ENCODE peak calls at places on chromosomes 4 and X, in eight cellular contexts. One of them, this sample, is unnamed.

GRCh38 chrX:125680366-125680765 is 360.7 kb downstream of the TEX13C start:
- DNase-seq in stimulated activated CD4-positive, alpha-beta T cell treated with anti-CD3 and anti-CD28 coated beads, TNF-alpha, amount 100 ng/mL, for 24 hours: no peak
- DNase-seq in activated T-helper 1 cell treated with Interleukin-2 at 50 U/mL for 16 hours: no peak
- DNase-seq in activated B cell treated with CpG ODN at 0.5 μM for 24 hours: no peak
- DNase-seq in activated naive CD4-positive, alpha-beta T cell treated with Interleukin-2 at 50 U/mL for 16 hours: no peak
- DNase-seq in left kidney: no peak
- DNase-seq in iPS-NIHi11: no peak
- DNase-seq in nucleus accumbens: no peak
- DNase-seq in this sample: no peak

GRCh38 chr4:108166441-108167315 is 2.1 kb downstream of the LEF1 start:
- DNase-seq in stimulated activated CD4-positive, alpha-beta T cell treated with anti-CD3 and anti-CD28 coated beads, TNF-alpha, amount 100 ng/mL, for 24 hours: no peak
- DNase-seq in activated T-helper 1 cell treated with Interleukin-2 at 50 U/mL for 16 hours: no peak
- DNase-seq in activated B cell treated with CpG ODN at 0.5 μM for 24 hours: peak
- DNase-seq in activated naive CD4-positive, alpha-beta T cell treated with Interleukin-2 at 50 U/mL for 16 hours: peak
- DNase-seq in left kidney: peak
- DNase-seq in iPS-NIHi11: peak
- DNase-seq in nucleus accumbens: no peak
- DNase-seq in this sample: peak

GRCh38 chr4:76989391-76990061 is 40.0 kb downstream of the SEPTIN11 start:
- DNase-seq in stimulated activated CD4-positive, alpha-beta T cell treated with anti-CD3 and anti-CD28 coated beads, TNF-alpha, amount 100 ng/mL, for 24 hours: no peak
- DNase-seq in activated T-helper 1 cell treated with Interleukin-2 at 50 U/mL for 16 hours: peak
- DNase-seq in activated B cell treated with CpG ODN at 0.5 μM for 24 hours: no peak
- DNase-seq in activated naive CD4-positive, alpha-beta T cell treated with Interleukin-2 at 50 U/mL for 16 hours: peak
- DNase-seq in left kidney: no peak
- DNase-seq in iPS-NIHi11: no peak
- DNase-seq in nucleus accumbens: no peak
- DNase-seq in this sample: no peak

GRCh38 chr4:79248610-79249009 is 77.3 kb downstream of the NAA11 start:
- DNase-seq in stimulated activated CD4-positive, alpha-beta T cell treated with anti-CD3 and anti-CD28 coated beads, TNF-alpha, amount 100 ng/mL, for 24 hours: no peak
- DNase-seq in activated T-helper 1 cell treated with Interleukin-2 at 50 U/mL for 16 hours: no peak
- DNase-seq in activated B cell treated with CpG ODN at 0.5 μM for 24 hours: no peak
- DNase-seq in activated naive CD4-positive, alpha-beta T cell treated with Interleukin-2 at 50 U/mL for 16 hours: no peak
- DNase-seq in left kidney: no peak
- DNase-seq in iPS-NIHi11: no peak
- DNase-seq in nucleus accumbens: no peak
- DNase-seq in this sample: no peak

GRCh38 chr4:140044314-140044991 is 109.5 kb downstream of the MAML3 start:
- DNase-seq in stimulated activated CD4-positive, alpha-beta T cell treated with anti-CD3 and anti-CD28 coated beads, TNF-alpha, amount 100 ng/mL, for 24 hours: no peak
- DNase-seq in activated T-helper 1 cell treated with Interleukin-2 at 50 U/mL for 16 hours: no peak
- DNase-seq in activated B cell treated with CpG ODN at 0.5 μM for 24 hours: no peak
- DNase-seq in activated naive CD4-positive, alpha-beta T cell treated with Interleukin-2 at 50 U/mL for 16 hours: no peak
- DNase-seq in left kidney: peak
- DNase-seq in iPS-NIHi11: no peak
- DNase-seq in nucleus accumbens: no peak
- DNase-seq in this sample: no peak

GRCh38 chr4:127509155-127509554 is 123.6 kb upstream of the INTU start:
- DNase-seq in stimulated activated CD4-positive, alpha-beta T cell treated with anti-CD3 and anti-CD28 coated beads, TNF-alpha, amount 100 ng/mL, for 24 hours: no peak
- DNase-seq in activated T-helper 1 cell treated with Interleukin-2 at 50 U/mL for 16 hours: no peak
- DNase-seq in activated B cell treated with CpG ODN at 0.5 μM for 24 hours: no peak
- DNase-seq in activated naive CD4-positive, alpha-beta T cell treated with Interleukin-2 at 50 U/mL for 16 hours: no peak
- DNase-seq in left kidney: no peak
- DNase-seq in iPS-NIHi11: no peak
- DNase-seq in nucleus accumbens: no peak
- DNase-seq in this sample: no peak

GRCh38 chrX:47958943-47959342 is 44.8 kb downstream of the ZNF182 start:
- DNase-seq in stimulated activated CD4-positive, alpha-beta T cell treated with anti-CD3 and anti-CD28 coated beads, TNF-alpha, amount 100 ng/mL, for 24 hours: no peak
- DNase-seq in activated T-helper 1 cell treated with Interleukin-2 at 50 U/mL for 16 hours: no peak
- DNase-seq in activated B cell treated with CpG ODN at 0.5 μM for 24 hours: no peak
- DNase-seq in activated naive CD4-positive, alpha-beta T cell treated with Interleukin-2 at 50 U/mL for 16 hours: peak
- DNase-seq in left kidney: peak
- DNase-seq in iPS-NIHi11: peak
- DNase-seq in nucleus accumbens: no peak
- DNase-seq in this sample: peak

GRCh38 chrX:38816158-38816557 is 14.9 kb downstream of the MID1IP1 start:
- DNase-seq in stimulated activated CD4-positive, alpha-beta T cell treated with anti-CD3 and anti-CD28 coated beads, TNF-alpha, amount 100 ng/mL, for 24 hours: no peak
- DNase-seq in activated T-helper 1 cell treated with Interleukin-2 at 50 U/mL for 16 hours: no peak
- DNase-seq in activated B cell treated with CpG ODN at 0.5 μM for 24 hours: no peak
- DNase-seq in activated naive CD4-positive, alpha-beta T cell treated with Interleukin-2 at 50 U/mL for 16 hours: peak
- DNase-seq in left kidney: no peak
- DNase-seq in iPS-NIHi11: no peak
- DNase-seq in nucleus accumbens: no peak
- DNase-seq in this sample: no peak

GRCh38 chrX:129540068-129540653 is at the start of gene OCRL:
- DNase-seq in stimulated activated CD4-positive, alpha-beta T cell treated with anti-CD3 and anti-CD28 coated beads, TNF-alpha, amount 100 ng/mL, for 24 hours: peak
- DNase-seq in activated T-helper 1 cell treated with Interleukin-2 at 50 U/mL for 16 hours: peak
- DNase-seq in activated B cell treated with CpG ODN at 0.5 μM for 24 hours: peak
- DNase-seq in activated naive CD4-positive, alpha-beta T cell treated with Interleukin-2 at 50 U/mL for 16 hours: peak
- DNase-seq in left kidney: peak
- DNase-seq in iPS-NIHi11: peak
- DNase-seq in nucleus accumbens: peak
- DNase-seq in this sample: peak

GRCh38 chrX:12970691-12971202 is 4.2 kb upstream of the TMSB4X start:
- DNase-seq in stimulated activated CD4-positive, alpha-beta T cell treated with anti-CD3 and anti-CD28 coated beads, TNF-alpha, amount 100 ng/mL, for 24 hours: no peak
- DNase-seq in activated T-helper 1 cell treated with Interleukin-2 at 50 U/mL for 16 hours: no peak
- DNase-seq in activated B cell treated with CpG ODN at 0.5 μM for 24 hours: no peak
- DNase-seq in activated naive CD4-positive, alpha-beta T cell treated with Interleukin-2 at 50 U/mL for 16 hours: peak
- DNase-seq in left kidney: peak
- DNase-seq in iPS-NIHi11: peak
- DNase-seq in nucleus accumbens: no peak
- DNase-seq in this sample: peak

GRCh38 chrX:12987340-12987739 is 12.4 kb downstream of the TMSB4X start:
- DNase-seq in stimulated activated CD4-positive, alpha-beta T cell treated with anti-CD3 and anti-CD28 coated beads, TNF-alpha, amount 100 ng/mL, for 24 hours: no peak
- DNase-seq in activated T-helper 1 cell treated with Interleukin-2 at 50 U/mL for 16 hours: no peak
- DNase-seq in activated B cell treated with CpG ODN at 0.5 μM for 24 hours: no peak
- DNase-seq in activated naive CD4-positive, alpha-beta T cell treated with Interleukin-2 at 50 U/mL for 16 hours: no peak
- DNase-seq in left kidney: no peak
- DNase-seq in iPS-NIHi11: no peak
- DNase-seq in nucleus accumbens: no peak
- DNase-seq in this sample: no peak

GRCh38 chrX:107654778-107655761 is 26.8 kb downstream of the PRPS1 start:
- DNase-seq in stimulated activated CD4-positive, alpha-beta T cell treated with anti-CD3 and anti-CD28 coated beads, TNF-alpha, amount 100 ng/mL, for 24 hours: no peak
- DNase-seq in activated T-helper 1 cell treated with Interleukin-2 at 50 U/mL for 16 hours: peak
- DNase-seq in activated B cell treated with CpG ODN at 0.5 μM for 24 hours: peak
- DNase-seq in activated naive CD4-positive, alpha-beta T cell treated with Interleukin-2 at 50 U/mL for 16 hours: peak
- DNase-seq in left kidney: peak
- DNase-seq in iPS-NIHi11: peak
- DNase-seq in nucleus accumbens: no peak
- DNase-seq in this sample: peak

GRCh38 chr4:52937829-52938228 is 75.7 kb downstream of the RASL11B start:
- DNase-seq in stimulated activated CD4-positive, alpha-beta T cell treated with anti-CD3 and anti-CD28 coated beads, TNF-alpha, amount 100 ng/mL, for 24 hours: no peak
- DNase-seq in activated T-helper 1 cell treated with Interleukin-2 at 50 U/mL for 16 hours: no peak
- DNase-seq in activated B cell treated with CpG ODN at 0.5 μM for 24 hours: no peak
- DNase-seq in activated naive CD4-positive, alpha-beta T cell treated with Interleukin-2 at 50 U/mL for 16 hours: no peak
- DNase-seq in left kidney: no peak
- DNase-seq in iPS-NIHi11: no peak
- DNase-seq in nucleus accumbens: no peak
- DNase-seq in this sample: no peak

GRCh38 chr4:98482847-98483806 is 175.3 kb downstream of the TSPAN5 start:
- DNase-seq in stimulated activated CD4-positive, alpha-beta T cell treated with anti-CD3 and anti-CD28 coated beads, TNF-alpha, amount 100 ng/mL, for 24 hours: peak
- DNase-seq in activated T-helper 1 cell treated with Interleukin-2 at 50 U/mL for 16 hours: no peak
- DNase-seq in activated B cell treated with CpG ODN at 0.5 μM for 24 hours: no peak
- DNase-seq in activated naive CD4-positive, alpha-beta T cell treated with Interleukin-2 at 50 U/mL for 16 hours: peak
- DNase-seq in left kidney: no peak
- DNase-seq in iPS-NIHi11: no peak
- DNase-seq in nucleus accumbens: no peak
- DNase-seq in this sample: no peak

GRCh38 chrX:19805054-19805690 is 82.2 kb downstream of the SH3KBP1 start:
- DNase-seq in stimulated activated CD4-positive, alpha-beta T cell treated with anti-CD3 and anti-CD28 coated beads, TNF-alpha, amount 100 ng/mL, for 24 hours: no peak
- DNase-seq in activated T-helper 1 cell treated with Interleukin-2 at 50 U/mL for 16 hours: no peak
- DNase-seq in activated B cell treated with CpG ODN at 0.5 μM for 24 hours: no peak
- DNase-seq in activated naive CD4-positive, alpha-beta T cell treated with Interleukin-2 at 50 U/mL for 16 hours: no peak
- DNase-seq in left kidney: no peak
- DNase-seq in iPS-NIHi11: no peak
- DNase-seq in nucleus accumbens: no peak
- DNase-seq in this sample: no peak

GRCh38 chr4:164935363-164935762 is 42.1 kb downstream of the TRIM61 start:
- DNase-seq in stimulated activated CD4-positive, alpha-beta T cell treated with anti-CD3 and anti-CD28 coated beads, TNF-alpha, amount 100 ng/mL, for 24 hours: no peak
- DNase-seq in activated T-helper 1 cell treated with Interleukin-2 at 50 U/mL for 16 hours: no peak
- DNase-seq in activated B cell treated with CpG ODN at 0.5 μM for 24 hours: no peak
- DNase-seq in activated naive CD4-positive, alpha-beta T cell treated with Interleukin-2 at 50 U/mL for 16 hours: no peak
- DNase-seq in left kidney: peak
- DNase-seq in iPS-NIHi11: peak
- DNase-seq in nucleus accumbens: no peak
- DNase-seq in this sample: peak

GRCh38 chr4:7554885-7555284 is 120.2 kb upstream of the PSAPL1 start:
- DNase-seq in stimulated activated CD4-positive, alpha-beta T cell treated with anti-CD3 and anti-CD28 coated beads, TNF-alpha, amount 100 ng/mL, for 24 hours: no peak
- DNase-seq in activated T-helper 1 cell treated with Interleukin-2 at 50 U/mL for 16 hours: no peak
- DNase-seq in activated B cell treated with CpG ODN at 0.5 μM for 24 hours: no peak
- DNase-seq in activated naive CD4-positive, alpha-beta T cell treated with Interleukin-2 at 50 U/mL for 16 hours: no peak
- DNase-seq in left kidney: no peak
- DNase-seq in iPS-NIHi11: no peak
- DNase-seq in nucleus accumbens: no peak
- DNase-seq in this sample: peak

GRCh38 chrX:104084534-104085277 is 8.7 kb upstream of the TMSB15C start:
- DNase-seq in stimulated activated CD4-positive, alpha-beta T cell treated with anti-CD3 and anti-CD28 coated beads, TNF-alpha, amount 100 ng/mL, for 24 hours: no peak
- DNase-seq in activated T-helper 1 cell treated with Interleukin-2 at 50 U/mL for 16 hours: no peak
- DNase-seq in activated B cell treated with CpG ODN at 0.5 μM for 24 hours: no peak
- DNase-seq in activated naive CD4-positive, alpha-beta T cell treated with Interleukin-2 at 50 U/mL for 16 hours: no peak
- DNase-seq in left kidney: no peak
- DNase-seq in iPS-NIHi11: no peak
- DNase-seq in nucleus accumbens: no peak
- DNase-seq in this sample: no peak

GRCh38 chr4:16682996-16683395 is 215.4 kb downstream of the LDB2 start:
- DNase-seq in stimulated activated CD4-positive, alpha-beta T cell treated with anti-CD3 and anti-CD28 coated beads, TNF-alpha, amount 100 ng/mL, for 24 hours: no peak
- DNase-seq in activated T-helper 1 cell treated with Interleukin-2 at 50 U/mL for 16 hours: no peak
- DNase-seq in activated B cell treated with CpG ODN at 0.5 μM for 24 hours: no peak
- DNase-seq in activated naive CD4-positive, alpha-beta T cell treated with Interleukin-2 at 50 U/mL for 16 hours: no peak
- DNase-seq in left kidney: peak
- DNase-seq in iPS-NIHi11: no peak
- DNase-seq in nucleus accumbens: no peak
- DNase-seq in this sample: no peak

GRCh38 chr4:42412251-42412650 is 15.0 kb downstream of the SHISA3 start:
- DNase-seq in stimulated activated CD4-positive, alpha-beta T cell treated with anti-CD3 and anti-CD28 coated beads, TNF-alpha, amount 100 ng/mL, for 24 hours: no peak
- DNase-seq in activated T-helper 1 cell treated with Interleukin-2 at 50 U/mL for 16 hours: no peak
- DNase-seq in activated B cell treated with CpG ODN at 0.5 μM for 24 hours: no peak
- DNase-seq in activated naive CD4-positive, alpha-beta T cell treated with Interleukin-2 at 50 U/mL for 16 hours: no peak
- DNase-seq in left kidney: no peak
- DNase-seq in iPS-NIHi11: no peak
- DNase-seq in nucleus accumbens: no peak
- DNase-seq in this sample: peak

GRCh38 chr4:155403886-155404285 is 27.1 kb upstream of the MAP9 start:
- DNase-seq in stimulated activated CD4-positive, alpha-beta T cell treated with anti-CD3 and anti-CD28 coated beads, TNF-alpha, amount 100 ng/mL, for 24 hours: no peak
- DNase-seq in activated T-helper 1 cell treated with Interleukin-2 at 50 U/mL for 16 hours: no peak
- DNase-seq in activated B cell treated with CpG ODN at 0.5 μM for 24 hours: no peak
- DNase-seq in activated naive CD4-positive, alpha-beta T cell treated with Interleukin-2 at 50 U/mL for 16 hours: no peak
- DNase-seq in left kidney: peak
- DNase-seq in iPS-NIHi11: peak
- DNase-seq in nucleus accumbens: no peak
- DNase-seq in this sample: peak

GRCh38 chr4:77344001-77344400 is 187.0 kb downstream of the CCNG2 start:
- DNase-seq in stimulated activated CD4-positive, alpha-beta T cell treated with anti-CD3 and anti-CD28 coated beads, TNF-alpha, amount 100 ng/mL, for 24 hours: no peak
- DNase-seq in activated T-helper 1 cell treated with Interleukin-2 at 50 U/mL for 16 hours: no peak
- DNase-seq in activated B cell treated with CpG ODN at 0.5 μM for 24 hours: no peak
- DNase-seq in activated naive CD4-positive, alpha-beta T cell treated with Interleukin-2 at 50 U/mL for 16 hours: no peak
- DNase-seq in left kidney: no peak
- DNase-seq in iPS-NIHi11: no peak
- DNase-seq in nucleus accumbens: no peak
- DNase-seq in this sample: no peak

GRCh38 chr4:39083164-39083563 is 21.1 kb downstream of the KLHL5 start:
- DNase-seq in stimulated activated CD4-positive, alpha-beta T cell treated with anti-CD3 and anti-CD28 coated beads, TNF-alpha, amount 100 ng/mL, for 24 hours: no peak
- DNase-seq in activated T-helper 1 cell treated with Interleukin-2 at 50 U/mL for 16 hours: no peak
- DNase-seq in activated B cell treated with CpG ODN at 0.5 μM for 24 hours: no peak
- DNase-seq in activated naive CD4-positive, alpha-beta T cell treated with Interleukin-2 at 50 U/mL for 16 hours: no peak
- DNase-seq in left kidney: no peak
- DNase-seq in iPS-NIHi11: no peak
- DNase-seq in nucleus accumbens: no peak
- DNase-seq in this sample: no peak

GRCh38 chr4:77852892-77853495 is 9.6 kb upstream of the MRPL1 start:
- DNase-seq in stimulated activated CD4-positive, alpha-beta T cell treated with anti-CD3 and anti-CD28 coated beads, TNF-alpha, amount 100 ng/mL, for 24 hours: no peak
- DNase-seq in activated T-helper 1 cell treated with Interleukin-2 at 50 U/mL for 16 hours: peak
- DNase-seq in activated B cell treated with CpG ODN at 0.5 μM for 24 hours: peak
- DNase-seq in activated naive CD4-positive, alpha-beta T cell treated with Interleukin-2 at 50 U/mL for 16 hours: peak
- DNase-seq in left kidney: no peak
- DNase-seq in iPS-NIHi11: no peak
- DNase-seq in nucleus accumbens: no peak
- DNase-seq in this sample: no peak

GRCh38 chr4:1523907-1524636 is 117.8 kb upstream of the NKX1-1 start:
- DNase-seq in stimulated activated CD4-positive, alpha-beta T cell treated with anti-CD3 and anti-CD28 coated beads, TNF-alpha, amount 100 ng/mL, for 24 hours: no peak
- DNase-seq in activated T-helper 1 cell treated with Interleukin-2 at 50 U/mL for 16 hours: no peak
- DNase-seq in activated B cell treated with CpG ODN at 0.5 μM for 24 hours: no peak
- DNase-seq in activated naive CD4-positive, alpha-beta T cell treated with Interleukin-2 at 50 U/mL for 16 hours: no peak
- DNase-seq in left kidney: no peak
- DNase-seq in iPS-NIHi11: no peak
- DNase-seq in nucleus accumbens: no peak
- DNase-seq in this sample: no peak

GRCh38 chr4:10272511-10272910 is 155.9 kb upstream of the WDR1 start:
- DNase-seq in stimulated activated CD4-positive, alpha-beta T cell treated with anti-CD3 and anti-CD28 coated beads, TNF-alpha, amount 100 ng/mL, for 24 hours: no peak
- DNase-seq in activated T-helper 1 cell treated with Interleukin-2 at 50 U/mL for 16 hours: no peak
- DNase-seq in activated B cell treated with CpG ODN at 0.5 μM for 24 hours: no peak
- DNase-seq in activated naive CD4-positive, alpha-beta T cell treated with Interleukin-2 at 50 U/mL for 16 hours: no peak
- DNase-seq in left kidney: no peak
- DNase-seq in iPS-NIHi11: no peak
- DNase-seq in nucleus accumbens: no peak
- DNase-seq in this sample: no peak

GRCh38 chrX:129875669-129876068 is 30.3 kb upstream of the UTP14A start:
- DNase-seq in stimulated activated CD4-positive, alpha-beta T cell treated with anti-CD3 and anti-CD28 coated beads, TNF-alpha, amount 100 ng/mL, for 24 hours: no peak
- DNase-seq in activated T-helper 1 cell treated with Interleukin-2 at 50 U/mL for 16 hours: no peak
- DNase-seq in activated B cell treated with CpG ODN at 0.5 μM for 24 hours: no peak
- DNase-seq in activated naive CD4-positive, alpha-beta T cell treated with Interleukin-2 at 50 U/mL for 16 hours: no peak
- DNase-seq in left kidney: no peak
- DNase-seq in iPS-NIHi11: no peak
- DNase-seq in nucleus accumbens: no peak
- DNase-seq in this sample: no peak

GRCh38 chrX:71911023-71911730 is 532 bp downstream of the NHSL2 start:
- DNase-seq in stimulated activated CD4-positive, alpha-beta T cell treated with anti-CD3 and anti-CD28 coated beads, TNF-alpha, amount 100 ng/mL, for 24 hours: peak
- DNase-seq in activated T-helper 1 cell treated with Interleukin-2 at 50 U/mL for 16 hours: peak
- DNase-seq in activated B cell treated with CpG ODN at 0.5 μM for 24 hours: no peak
- DNase-seq in activated naive CD4-positive, alpha-beta T cell treated with Interleukin-2 at 50 U/mL for 16 hours: peak
- DNase-seq in left kidney: peak
- DNase-seq in iPS-NIHi11: peak
- DNase-seq in nucleus accumbens: no peak
- DNase-seq in this sample: peak

GRCh38 chrX:39619182-39620009 is 478.4 kb downstream of the BCOR start:
- DNase-seq in stimulated activated CD4-positive, alpha-beta T cell treated with anti-CD3 and anti-CD28 coated beads, TNF-alpha, amount 100 ng/mL, for 24 hours: no peak
- DNase-seq in activated T-helper 1 cell treated with Interleukin-2 at 50 U/mL for 16 hours: no peak
- DNase-seq in activated B cell treated with CpG ODN at 0.5 μM for 24 hours: no peak
- DNase-seq in activated naive CD4-positive, alpha-beta T cell treated with Interleukin-2 at 50 U/mL for 16 hours: no peak
- DNase-seq in left kidney: peak
- DNase-seq in iPS-NIHi11: no peak
- DNase-seq in nucleus accumbens: no peak
- DNase-seq in this sample: peak

GRCh38 chr4:137393043-137393442 is 139.3 kb downstream of the PCDH18 start:
- DNase-seq in stimulated activated CD4-positive, alpha-beta T cell treated with anti-CD3 and anti-CD28 coated beads, TNF-alpha, amount 100 ng/mL, for 24 hours: no peak
- DNase-seq in activated T-helper 1 cell treated with Interleukin-2 at 50 U/mL for 16 hours: no peak
- DNase-seq in activated B cell treated with CpG ODN at 0.5 μM for 24 hours: no peak
- DNase-seq in activated naive CD4-positive, alpha-beta T cell treated with Interleukin-2 at 50 U/mL for 16 hours: no peak
- DNase-seq in left kidney: peak
- DNase-seq in iPS-NIHi11: no peak
- DNase-seq in nucleus accumbens: no peak
- DNase-seq in this sample: peak

GRCh38 chr4:94168321-94168720 is 39.3 kb upstream of the SMARCAD1 start:
- DNase-seq in stimulated activated CD4-positive, alpha-beta T cell treated with anti-CD3 and anti-CD28 coated beads, TNF-alpha, amount 100 ng/mL, for 24 hours: no peak
- DNase-seq in activated T-helper 1 cell treated with Interleukin-2 at 50 U/mL for 16 hours: no peak
- DNase-seq in activated B cell treated with CpG ODN at 0.5 μM for 24 hours: no peak
- DNase-seq in activated naive CD4-positive, alpha-beta T cell treated with Interleukin-2 at 50 U/mL for 16 hours: no peak
- DNase-seq in left kidney: no peak
- DNase-seq in iPS-NIHi11: no peak
- DNase-seq in nucleus accumbens: no peak
- DNase-seq in this sample: peak

GRCh38 chrX:155263854-155264628 is at the start of gene RAB39B:
- DNase-seq in stimulated activated CD4-positive, alpha-beta T cell treated with anti-CD3 and anti-CD28 coated beads, TNF-alpha, amount 100 ng/mL, for 24 hours: peak
- DNase-seq in activated T-helper 1 cell treated with Interleukin-2 at 50 U/mL for 16 hours: peak
- DNase-seq in activated B cell treated with CpG ODN at 0.5 μM for 24 hours: peak
- DNase-seq in activated naive CD4-positive, alpha-beta T cell treated with Interleukin-2 at 50 U/mL for 16 hours: peak
- DNase-seq in left kidney: peak
- DNase-seq in iPS-NIHi11: peak
- DNase-seq in nucleus accumbens: peak
- DNase-seq in this sample: peak

GRCh38 chr4:100087743-100088142 is 102.5 kb downstream of the DDIT4L start:
- DNase-seq in stimulated activated CD4-positive, alpha-beta T cell treated with anti-CD3 and anti-CD28 coated beads, TNF-alpha, amount 100 ng/mL, for 24 hours: no peak
- DNase-seq in activated T-helper 1 cell treated with Interleukin-2 at 50 U/mL for 16 hours: no peak
- DNase-seq in activated B cell treated with CpG ODN at 0.5 μM for 24 hours: no peak
- DNase-seq in activated naive CD4-positive, alpha-beta T cell treated with Interleukin-2 at 50 U/mL for 16 hours: no peak
- DNase-seq in left kidney: no peak
- DNase-seq in iPS-NIHi11: no peak
- DNase-seq in nucleus accumbens: no peak
- DNase-seq in this sample: no peak

GRCh38 chr4:22969314-22969896 is 276.7 kb downstream of the GBA3 start:
- DNase-seq in stimulated activated CD4-positive, alpha-beta T cell treated with anti-CD3 and anti-CD28 coated beads, TNF-alpha, amount 100 ng/mL, for 24 hours: no peak
- DNase-seq in activated T-helper 1 cell treated with Interleukin-2 at 50 U/mL for 16 hours: no peak
- DNase-seq in activated B cell treated with CpG ODN at 0.5 μM for 24 hours: no peak
- DNase-seq in activated naive CD4-positive, alpha-beta T cell treated with Interleukin-2 at 50 U/mL for 16 hours: no peak
- DNase-seq in left kidney: no peak
- DNase-seq in iPS-NIHi11: no peak
- DNase-seq in nucleus accumbens: no peak
- DNase-seq in this sample: no peak